ENCODE peak calls at places on chromosomes 1 and 21, in six cellular contexts. M, J, F, K, R and A are unnamed samples.

GRCh38 chr1:244046907-244047738 is 4.0 kb upstream of the ZBTB18 start:
- DNase-seq in F (peak; percentile 8), K (peak; percentile 23), J (no peak), M (peak; percentile 32), R (peak; percentile 8), A (no peak)

GRCh38 chr1:224894915-224895314 is 34.6 kb upstream of the DNAH14 start:
- DNase-seq in R (no peak), M (peak; percentile 56), K (peak; percentile 10), F (peak; percentile 9), J (no peak), A (no peak)

GRCh38 chr1:231040019-231040799 is at the start of gene FAM89A:
- DNase-seq in J (no peak), M (peak; percentile 28), R (no peak), F (no peak), K (no peak), A (no peak)

GRCh38 chr1:82141393-82141792 is 340.7 kb downstream of the ADGRL2 start:
- DNase-seq in J (no peak), F (no peak), M (no peak), R (no peak), K (no peak), A (no peak)

GRCh38 chr21:29821230-29821629 is 118.6 kb downstream of the GRIK1 start:
- DNase-seq in M (no peak), K (no peak), R (no peak), F (no peak), J (no peak), A (no peak)

GRCh38 chr1:204091787-204092312 is 18.9 kb downstream of the SOX13 start:
- DNase-seq in R (no peak), M (no peak), K (no peak), J (no peak), F (no peak), A (no peak)

GRCh38 chr1:216883518-216883917 is 160.3 kb upstream of the ESRRG start:
- DNase-seq in F (no peak), K (no peak), R (no peak), J (no peak), M (no peak), A (no peak)

GRCh38 chr1:156911587-156912298 is 8.7 kb upstream of the LRRC71 start:
- DNase-seq in R (no peak), K (no peak), M (no peak), F (no peak), J (no peak), A (no peak)

GRCh38 chr1:149906561-149906960 is 7.2 kb downstream of the BOLA1 start:
- DNase-seq in R (no peak), J (no peak), F (no peak), K (no peak), M (no peak), A (no peak)

GRCh38 chr1:89451011-89451410 is 73.6 kb upstream of the LRRC8B start:
- DNase-seq in M (no peak), F (peak; percentile 90), J (no peak), R (no peak), K (peak; percentile 82), A (no peak)

GRCh38 chr1:59146651-59147358 is 150.1 kb upstream of the FGGY start:
- DNase-seq in F (peak; percentile 34), R (no peak), K (no peak), J (no peak), M (peak; percentile 47), A (no peak)

GRCh38 chr1:112399456-112399855 is 3.4 kb downstream of the CTTNBP2NL start:
- DNase-seq in F (no peak), R (no peak), J (no peak), M (no peak), K (no peak), A (no peak)

GRCh38 chr1:119655160-119655559 is 7.1 kb upstream of the ZNF697 start:
- DNase-seq in R (no peak), M (no peak), F (no peak), J (no peak), K (no peak), A (no peak)

GRCh38 chr1:7430047-7430608 is 341.0 kb upstream of the VAMP3 start:
- DNase-seq in M (no peak), R (no peak), J (no peak), K (no peak), F (no peak), A (no peak)

DNA sequence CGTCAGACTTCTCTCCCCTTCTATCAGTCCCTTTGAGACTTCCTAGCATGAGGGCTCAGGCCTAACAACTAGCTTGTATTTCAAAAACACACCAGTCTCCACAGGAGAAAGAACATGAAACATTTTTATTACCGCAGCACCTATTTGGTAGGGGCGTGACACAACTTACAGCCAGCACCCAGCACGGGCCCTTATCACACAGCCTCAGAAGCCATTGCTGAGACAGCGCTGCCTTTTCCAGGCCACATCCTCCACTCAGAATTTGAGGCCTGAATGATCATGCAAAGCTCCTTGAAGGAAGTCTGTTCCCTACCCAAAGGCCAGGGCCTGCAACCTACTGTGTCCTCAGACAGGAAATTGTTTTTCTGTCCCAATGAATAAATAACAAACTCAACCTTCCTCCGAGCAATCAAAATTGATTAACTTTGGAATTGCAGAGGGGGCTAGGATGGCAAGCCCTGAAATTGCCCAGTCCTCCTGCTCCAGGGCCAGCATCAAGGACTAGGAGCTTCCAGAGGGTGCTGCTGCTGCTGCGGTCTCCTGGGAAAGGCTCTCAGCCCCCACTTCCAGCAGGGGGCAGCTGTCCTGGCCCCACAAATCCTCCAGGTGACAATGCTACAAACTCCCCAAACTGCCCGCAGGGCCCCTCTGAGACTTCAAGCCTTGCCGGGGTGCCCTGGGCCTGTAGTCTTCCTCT is 94.3 kb upstream of the GALNT2 start:
- DNase-seq in J (no peak), F (no peak), K (no peak), R (no peak), M (no peak), A (no peak)
- TF ChIP-seq CTCF in J (no peak), F (peak; percentile 25), K (peak; percentile 19), R (peak; percentile 52), M (no peak), A (peak; percentile 46)

GRCh38 chr1:208239518-208240381 is 4.4 kb downstream of the PLXNA2 start:
- DNase-seq in J (no peak), M (no peak), R (no peak), F (no peak), K (no peak), A (no peak)
- H3K4me3 ChIP-seq in J (peak overlapping the region; percentile 88), M (no peak overlapping the region), R (no peak overlapping the region), F (no peak overlapping the region), K (no peak overlapping the region), A (no peak overlapping the region)

GRCh38 chr1:91325456-91325855 is 79.2 kb downstream of the HFM1 start:
- DNase-seq in F (peak; percentile 62), M (no peak), R (no peak), K (peak; percentile 86), J (no peak), A (no peak)
- TF ChIP-seq CTCF in F (no peak), M (no peak), R (no peak), K (no peak), J (no peak), A (no peak)

DNA sequence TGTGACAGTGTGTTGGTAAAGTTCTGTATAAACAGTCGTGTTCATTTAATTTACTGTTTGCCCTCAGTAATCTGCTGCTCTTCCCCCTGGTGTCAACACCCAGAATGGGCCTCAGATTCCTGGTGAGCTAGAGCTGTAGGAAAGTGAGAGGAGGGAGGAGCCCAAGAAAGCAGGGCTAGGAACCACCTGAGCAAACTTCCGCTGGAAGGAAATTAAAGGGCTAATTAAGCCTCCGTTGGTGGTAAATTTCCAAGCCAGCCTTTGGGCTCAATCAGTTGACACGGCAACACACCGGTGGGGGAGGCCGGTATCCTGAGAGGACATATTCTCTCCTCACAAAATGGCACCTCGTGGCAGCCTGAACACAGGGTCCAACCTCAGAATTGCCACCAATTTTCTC is 32.9 kb downstream of the RAB3B start:
- DNase-seq in K (no peak), F (no peak), M (no peak), R (no peak), J (no peak), A (no peak)
- H3K4me3 ChIP-seq in K (no peak overlapping the region), F (no peak overlapping the region), M (no peak overlapping the region), R (no peak overlapping the region), J (no peak overlapping the region), A (no peak overlapping the region)

DNA sequence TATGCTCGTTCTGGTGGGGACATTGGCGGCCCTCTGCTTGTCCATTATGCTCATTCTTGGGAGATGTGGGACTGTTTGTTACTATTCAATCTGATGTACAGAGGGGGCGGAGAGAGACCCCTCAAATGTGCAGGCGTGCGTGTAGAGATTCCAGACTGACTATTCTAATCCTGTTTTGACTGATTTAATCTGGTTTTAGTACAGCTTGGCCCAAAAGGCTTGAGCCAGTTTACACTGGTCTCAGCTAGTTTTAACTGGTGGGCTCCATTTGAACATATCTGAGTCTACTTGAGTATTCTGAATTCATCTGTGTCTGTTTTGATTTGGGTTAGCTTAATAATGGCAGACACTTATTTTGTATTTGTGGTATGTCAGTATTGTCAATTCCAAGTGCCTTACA is 6.5 kb upstream of the TINAGL1 start:
- DNase-seq in R (no peak), J (no peak), F (no peak), K (no peak), M (no peak), A (no peak)
- TF ChIP-seq CTCF in R (no peak), J (no peak), F (no peak), K (no peak), M (no peak), A (no peak)

DNA sequence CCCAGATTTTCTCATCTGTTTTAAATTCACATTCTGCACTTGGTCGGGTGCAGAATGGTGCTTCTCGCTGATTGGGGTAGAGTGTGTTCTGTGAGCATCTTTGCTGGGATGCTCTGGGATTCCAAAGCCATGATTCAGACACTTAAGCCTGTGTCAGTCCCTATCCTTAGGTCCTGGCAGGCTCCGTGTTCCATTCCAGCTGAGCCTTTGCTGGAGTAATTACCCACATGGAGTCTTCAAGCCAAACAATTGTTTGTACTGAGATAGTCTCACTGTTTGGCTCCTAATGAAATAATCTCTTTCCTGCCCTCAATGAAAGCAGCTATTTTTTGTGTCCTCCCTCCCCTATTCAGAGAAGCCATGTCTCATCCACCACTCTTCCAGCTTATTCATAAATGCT is 18.7 kb downstream of the SMAP2 start:
- DNase-seq in K (peak; percentile 46), F (no peak), R (no peak), M (peak; percentile 71), J (no peak), A (no peak)
- H3K4me3 ChIP-seq in K (no peak overlapping the region), F (no peak overlapping the region), R (no peak overlapping the region), M (no peak overlapping the region), J (no peak overlapping the region), A (no peak overlapping the region)

DNA sequence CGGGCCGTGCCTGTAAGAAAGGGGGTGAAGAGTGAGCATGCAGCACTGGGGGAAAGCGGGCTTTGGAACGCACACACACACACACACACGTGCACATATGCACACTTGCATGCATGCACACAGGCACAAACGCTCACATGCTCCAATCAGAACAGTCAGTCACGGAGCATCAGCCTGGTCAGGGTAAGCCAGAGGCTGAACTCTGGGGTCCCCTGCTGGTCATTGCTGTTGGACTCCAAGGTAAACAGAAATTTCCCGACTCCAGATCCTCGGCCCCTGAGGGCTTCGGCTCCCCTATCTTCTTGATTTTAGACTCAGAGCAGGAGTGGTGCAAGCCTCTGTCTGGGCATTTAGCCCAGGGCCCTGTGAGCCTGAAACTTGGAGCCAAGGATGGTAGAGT is 54.2 kb downstream of the SYT2 start:
- DNase-seq in F (no peak), K (no peak), M (peak; percentile 15), J (no peak), R (no peak), A (no peak)
- TF ChIP-seq CTCF in F (peak; percentile 12), K (no peak), M (peak; percentile 18), J (no peak), R (no peak), A (peak; percentile 43)